ENCODE peak calls at places on chromosomes 16 and 17, in five cellular contexts. C is K562, Z is GM12878, J is endothelial cell of umbilical vein, D is HepG2. W is an unnamed sample.

GRCh38 chr17:6509295-6509771 is 47.0 kb downstream of the PITPNM3 start:
- DNase-seq in C (peak), Z (no peak), J (no peak), D (no peak), W (no peak)

GRCh38 chr17:58304735-58305486 is 23.7 kb downstream of the TSPOAP1 start:
- DNase-seq in C (no peak), Z (no peak), J (no peak), D (no peak), W (no peak)

GRCh38 chr16:49923411-49923810 is 67.5 kb upstream of the ZNF423 start:
- DNase-seq in C (no peak), Z (no peak), J (no peak), D (no peak), W (no peak)

GRCh38 chr17:70521821-70522256 is 352.5 kb downstream of the KCNJ2 start:
- DNase-seq in C (no peak), Z (no peak), J (peak), D (no peak), W (no peak)

GRCh38 chr16:73010150-73010676 is 37.7 kb downstream of the ZFHX3 start:
- DNase-seq in C (no peak), Z (no peak), J (peak), D (no peak), W (no peak)

GRCh38 chr16:14409563-14409962 is 220.5 kb downstream of the PARN start:
- DNase-seq in C (no peak), Z (no peak), J (no peak), D (peak), W (no peak)

GRCh38 chr16:86882586-86883280 is 304.4 kb downstream of the FOXL1 start:
- DNase-seq in C (no peak), Z (no peak), J (peak), D (no peak), W (no peak)

GRCh38 chr17:45149669-45150603 is 1.7 kb downstream of the HEXIM1 start:
- DNase-seq in C (no peak), Z (no peak), J (peak), D (no peak), W (peak)

GRCh38 chr16:88527186-88527936 is 42.8 kb upstream of the ZC3H18 start:
- DNase-seq in C (peak), Z (no peak), J (peak), D (peak), W (peak)

GRCh38 chr17:81608082-81608481 is 28.8 kb downstream of the NPLOC4 start:
- DNase-seq in C (no peak), Z (no peak), J (no peak), D (no peak), W (no peak)

GRCh38 chr17:81049973-81050551 is 15.1 kb downstream of the BAIAP2 start:
- DNase-seq in C (no peak), Z (peak), J (no peak), D (no peak), W (peak)

GRCh38 chr17:72297326-72298115 is 176.7 kb downstream of the SOX9 start:
- DNase-seq in C (no peak), Z (no peak), J (no peak), D (no peak), W (peak)
- TF ChIP-seq MYC in C (no peak), Z (no peak), J (no peak), D (no peak), W (no peak)

GRCh38 chr16:2019500-2019899 is at the start of gene NPW:
- DNase-seq in C (peak), Z (no peak), J (no peak), D (no peak), W (no peak)

GRCh38 chr16:2016407-2016922 is 3.1 kb upstream of the NPW start:
- DNase-seq in C (peak), Z (no peak), J (no peak), D (peak), W (no peak)

GRCh38 chr16:2015947-2016208 is 3.7 kb upstream of the NPW start:
- DNase-seq in C (no peak), Z (no peak), J (no peak), D (no peak), W (no peak)

GRCh38 chr16:2013527-2013926 is 3.9 kb upstream of the ZNF598 start:
- DNase-seq in C (no peak), Z (no peak), J (no peak), D (no peak), W (no peak)

DNA sequence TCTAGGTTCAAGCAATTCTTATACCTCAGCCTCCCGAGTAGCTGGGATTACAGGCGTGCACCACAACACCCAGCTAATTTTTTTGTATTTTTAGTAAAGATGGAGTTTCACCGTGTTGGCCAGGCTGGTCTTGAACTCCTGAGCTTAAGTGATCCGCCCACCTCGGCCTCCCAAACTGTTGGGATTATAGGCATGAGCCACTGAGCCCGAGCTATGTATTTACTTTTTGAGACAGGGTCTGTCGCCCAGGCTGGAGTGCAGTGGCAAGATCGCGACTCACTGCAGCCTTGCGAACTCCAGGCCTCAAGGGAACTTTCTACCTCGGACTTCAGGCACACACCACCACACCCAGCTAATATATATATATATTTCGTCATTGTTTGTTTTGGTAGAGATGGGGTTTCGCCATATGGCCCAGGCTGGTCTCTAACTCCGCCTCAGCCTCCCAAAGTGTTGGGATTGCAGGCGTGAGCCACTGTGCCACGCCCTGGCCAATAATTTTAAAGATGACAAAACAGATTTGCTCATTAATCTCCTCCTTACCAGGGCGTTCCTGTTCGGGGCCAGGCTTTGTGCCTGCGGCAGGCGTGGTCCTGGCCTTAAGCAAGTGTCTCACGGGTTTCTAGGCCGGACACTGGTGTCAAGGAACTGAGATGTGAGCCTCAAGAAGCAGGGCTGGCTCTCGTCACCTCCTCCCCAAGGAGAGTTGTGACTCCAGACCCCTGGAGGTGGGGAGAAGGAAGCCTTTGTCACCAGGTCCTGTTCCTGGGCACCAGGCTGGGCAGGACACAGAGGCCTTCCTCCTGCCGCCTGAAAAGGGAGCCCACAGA is 4.3 kb upstream of the NPW start:
- DNase-seq in C (no peak), Z (no peak), J (no peak), D (peak), W (no peak)
- TF ChIP-seq MYC in C (no peak), Z (no peak), J (no peak), D (peak), W (peak)

GRCh38 chr17:77164483-77165030 is 23.8 kb downstream of the SEC14L1 start:
- DNase-seq in C (peak), Z (no peak), J (peak), D (peak), W (no peak)
- TF ChIP-seq MYC in C (no peak), Z (no peak), J (no peak), D (no peak), W (no peak)

GRCh38 chr17:17077101-17077500 is 34.8 kb downstream of the MPRIP start:
- DNase-seq in C (no peak), Z (no peak), J (no peak), D (no peak), W (no peak)

GRCh38 chr17:17073627-17074521 is 31.6 kb downstream of the MPRIP start:
- DNase-seq in C (no peak), Z (no peak), J (no peak), D (no peak), W (no peak)

GRCh38 chr17:17073006-17073626 is 30.9 kb downstream of the MPRIP start:
- DNase-seq in C (no peak), Z (no peak), J (no peak), D (no peak), W (no peak)

GRCh38 chr17:17076066-17076465 is 33.8 kb downstream of the MPRIP start:
- DNase-seq in C (no peak), Z (no peak), J (no peak), D (no peak), W (no peak)

DNA sequence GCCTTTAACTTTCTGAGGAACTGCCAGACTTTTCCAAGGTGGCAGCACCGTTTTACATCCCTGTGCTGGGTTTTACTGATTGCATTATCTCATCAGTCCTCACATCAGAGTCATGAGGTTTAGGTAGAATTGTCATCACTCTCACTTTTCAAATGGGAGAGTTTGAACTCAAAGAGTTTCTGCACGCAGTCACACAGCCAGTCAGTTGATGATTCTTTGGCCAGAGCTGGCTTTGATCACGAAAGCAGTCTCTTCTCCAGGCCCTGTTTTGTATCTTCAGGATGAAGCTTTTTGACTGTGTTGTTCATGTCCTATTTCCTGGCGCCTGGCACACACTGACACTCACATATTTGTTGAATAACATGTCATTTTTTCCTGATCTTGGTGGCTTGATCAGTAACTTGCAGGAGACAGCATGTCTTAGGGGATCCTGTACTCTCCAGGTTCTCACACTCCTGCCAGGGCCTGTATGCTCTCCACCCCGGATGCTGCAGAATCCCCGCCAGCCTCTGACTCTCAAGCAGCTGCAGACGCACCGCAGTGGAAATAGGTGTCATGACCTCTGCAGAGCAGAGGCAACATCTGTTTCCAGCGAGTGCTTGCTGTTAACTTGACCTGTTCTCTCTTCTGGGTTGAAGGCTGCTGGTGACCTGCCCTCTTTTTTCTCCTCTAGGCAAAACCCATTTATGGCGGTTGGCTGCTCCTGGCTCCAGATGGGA is 32.9 kb downstream of the MPRIP start:
- DNase-seq in C (no peak), Z (no peak), J (peak), D (no peak), W (no peak)
- TF ChIP-seq MYC in C (no peak), Z (no peak), J (no peak), D (no peak), W (no peak)

DNA sequence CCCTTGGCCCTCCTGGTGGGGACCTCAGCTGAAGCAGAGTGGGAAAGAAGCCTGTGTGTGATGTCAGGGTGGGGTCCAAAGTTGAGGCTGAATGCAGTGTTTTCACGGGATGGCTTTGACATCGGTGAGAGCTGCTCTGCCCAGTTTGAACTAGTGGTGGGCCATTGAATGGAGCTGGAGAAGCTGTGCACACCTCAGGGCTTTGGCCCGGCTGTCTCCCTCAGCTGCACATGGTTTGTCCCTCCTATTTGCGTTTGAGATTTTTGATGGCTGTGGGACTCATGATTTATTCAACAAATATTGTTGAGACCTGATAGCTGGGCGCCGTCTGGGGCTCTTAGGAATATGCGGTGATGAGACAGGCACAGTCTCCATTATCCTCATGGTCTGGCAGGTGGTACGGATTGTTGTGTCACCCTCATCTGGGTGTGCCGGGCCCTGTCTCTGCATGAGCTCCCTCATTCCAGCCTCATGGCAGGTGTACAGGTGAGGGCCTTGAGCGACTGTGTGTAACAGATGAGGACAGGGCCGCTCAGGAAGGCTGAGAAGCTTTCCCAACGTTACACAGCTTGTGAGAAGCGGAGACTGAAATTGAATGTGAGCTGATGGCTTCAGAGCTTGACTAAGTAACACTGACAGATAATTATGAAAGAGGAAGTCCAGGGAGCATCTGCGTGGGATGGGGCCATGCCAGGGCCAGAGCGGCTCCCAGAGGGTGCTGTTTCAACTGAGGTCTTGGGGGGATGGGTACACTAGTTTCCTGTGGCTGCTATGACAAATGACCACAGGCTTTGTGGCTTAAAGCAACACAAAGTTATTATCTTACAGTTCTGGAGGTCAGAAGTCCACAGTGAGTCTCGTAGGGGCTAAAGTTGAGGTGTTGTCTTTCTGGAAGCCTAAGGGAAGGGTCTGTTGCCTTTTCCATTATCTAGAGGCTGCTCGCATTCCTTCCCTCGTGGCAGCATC is 36.5 kb downstream of the CMIP start:
- DNase-seq in C (peak), Z (peak), J (no peak), D (peak), W (no peak)
- TF ChIP-seq MYC in C (no peak), Z (no peak), J (no peak), D (peak), W (no peak)

DNA sequence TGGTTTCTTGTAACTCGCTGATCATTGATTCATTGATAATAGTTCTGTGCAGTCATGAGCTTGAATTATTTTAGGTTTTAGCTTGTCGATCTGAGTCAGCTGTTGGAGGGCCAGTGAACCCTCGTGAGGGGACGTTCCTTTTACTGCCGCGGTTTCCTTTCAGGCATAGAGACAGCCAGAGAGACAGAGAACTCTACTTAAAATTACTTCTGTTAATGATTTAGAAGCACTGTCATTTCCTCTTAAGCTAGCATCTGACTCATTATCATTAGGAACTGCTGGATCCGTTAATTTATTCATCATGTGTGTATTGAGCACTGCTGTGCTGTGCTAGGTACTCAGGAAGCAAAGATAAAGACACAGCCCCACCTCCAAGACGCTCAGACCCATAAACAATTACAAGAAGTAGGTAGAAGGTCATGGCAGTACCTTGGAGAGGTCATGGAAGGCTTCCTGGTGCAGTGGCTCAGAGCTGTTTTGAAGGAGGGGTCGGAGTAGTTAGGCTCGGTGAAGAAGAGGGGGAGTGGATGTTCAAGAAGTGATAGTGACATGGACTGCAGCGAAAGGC is 3.2 kb downstream of the PGS1 start:
- DNase-seq in C (peak), Z (no peak), J (peak), D (no peak), W (no peak)
- TF ChIP-seq MYC in C (no peak), Z (no peak), J (no peak), D (no peak), W (no peak)

GRCh38 chr16:70749006-70749678 is 51.8 kb downstream of the VAC14 start:
- DNase-seq in C (no peak), Z (no peak), J (no peak), D (no peak), W (no peak)

GRCh38 chr16:70746708-70747424 is 54.1 kb downstream of the VAC14 start:
- DNase-seq in C (peak), Z (no peak), J (peak), D (peak), W (peak)

GRCh38 chr16:70749681-70750601 is 51.0 kb downstream of the VAC14 start:
- DNase-seq in C (peak), Z (no peak), J (peak), D (no peak), W (no peak)

GRCh38 chr16:70746040-70746707 is 54.8 kb downstream of the VAC14 start:
- DNase-seq in C (peak), Z (no peak), J (peak), D (peak), W (peak)

DNA sequence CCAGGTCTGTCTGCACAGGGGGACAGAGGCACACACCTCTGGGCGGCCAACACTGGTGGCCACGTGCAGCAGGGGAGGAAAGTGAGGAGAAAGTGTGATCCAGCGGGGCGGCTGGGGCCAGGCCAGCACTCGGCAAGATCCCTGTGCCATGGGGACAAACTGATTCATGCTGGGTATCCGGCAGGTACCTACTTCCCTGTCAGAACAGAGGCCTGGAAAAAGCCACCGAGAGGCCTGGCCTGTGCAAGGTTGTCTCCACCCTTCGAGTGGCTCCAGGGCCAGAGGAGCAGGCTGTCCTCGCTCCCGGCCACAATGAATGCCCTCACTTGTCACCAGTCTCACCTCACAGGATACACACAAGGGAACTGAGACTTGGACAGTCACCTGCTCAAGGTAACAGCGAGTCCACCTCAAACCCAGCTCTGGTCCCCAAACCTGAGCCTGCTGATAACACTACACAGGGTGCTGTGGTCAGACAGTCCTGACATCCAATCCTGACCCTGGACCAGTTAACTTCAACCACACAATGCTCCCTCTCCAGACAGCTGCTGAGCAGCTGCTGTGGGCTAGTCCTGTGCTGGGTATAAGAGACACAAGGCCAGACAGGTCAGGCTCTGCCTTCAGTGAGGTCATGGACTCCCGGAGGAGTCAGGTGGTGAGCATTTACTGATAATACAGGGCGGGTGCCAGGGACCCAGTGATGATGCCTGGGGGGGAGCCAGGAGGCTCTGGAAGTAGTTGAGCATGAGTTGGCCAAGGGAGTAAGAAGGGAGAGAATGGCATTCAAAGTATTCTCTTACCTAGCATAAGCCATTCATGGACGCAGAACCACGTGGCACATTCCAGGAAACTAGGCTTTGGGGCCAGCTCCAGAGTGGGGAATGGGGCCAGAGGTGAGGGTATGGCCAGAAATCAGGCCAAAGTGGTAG is 53.0 kb downstream of the VAC14 start:
- DNase-seq in C (peak), Z (no peak), J (no peak), D (no peak), W (no peak)
- TF ChIP-seq MYC in C (no peak), Z (no peak), J (no peak), D (no peak), W (no peak)

GRCh38 chr16:17497648-17498047 is 26.9 kb upstream of the XYLT1 start:
- DNase-seq in C (no peak), Z (no peak), J (no peak), D (no peak), W (no peak)

GRCh38 chr16:17499223-17499902 is 28.6 kb upstream of the XYLT1 start:
- DNase-seq in C (no peak), Z (no peak), J (no peak), D (no peak), W (no peak)

GRCh38 chr16:17503331-17503730 is 32.6 kb upstream of the XYLT1 start:
- DNase-seq in C (no peak), Z (no peak), J (no peak), D (no peak), W (no peak)

GRCh38 chr16:17504050-17504449 is 33.3 kb upstream of the XYLT1 start:
- DNase-seq in C (no peak), Z (no peak), J (no peak), D (no peak), W (no peak)

GRCh38 chr16:17501321-17501720 is 30.6 kb upstream of the XYLT1 start:
- DNase-seq in C (no peak), Z (no peak), J (no peak), D (no peak), W (no peak)
- TF ChIP-seq MYC in C (no peak), Z (no peak), J (no peak), D (no peak), W (no peak)

GRCh38 chr16:58456193-58456592 is 43.8 kb upstream of the NDRG4 start:
- DNase-seq in C (no peak), Z (no peak), J (peak), D (peak), W (peak)
- TF ChIP-seq MYC in C (no peak), Z (no peak), J (no peak), D (no peak), W (no peak)

GRCh38 chr17:17841620-17842025 is 4.8 kb upstream of the SREBF1 start:
- DNase-seq in C (no peak), Z (no peak), J (no peak), D (peak), W (no peak)
- TF ChIP-seq MYC in C (no peak), Z (no peak), J (no peak), D (no peak), W (no peak)